ENCODE peak calls at places on chromosomes 11 and 22, in five cellular contexts. One of them, this sample, is unnamed.

GRCh38 chr11:128621491-128622136 is 34.3 kb upstream of the ETS1 start:
- DNase-seq in cardiac fibroblast: peak
- DNase-seq in activated naive CD4-positive, alpha-beta T cell treated with anti-CD3 and anti-CD28 coated beads, Interleukin-2, amount 50 U/mL, for 16 hours: no peak
- DNase-seq in CD8-positive, alpha-beta T cell: peak
- DNase-seq in IMR-90: peak
- DNase-seq in this sample: no peak

GRCh38 chr22:22959147-22959827 is 71.7 kb downstream of the IGLL5 start:
- DNase-seq in cardiac fibroblast: peak
- DNase-seq in activated naive CD4-positive, alpha-beta T cell treated with anti-CD3 and anti-CD28 coated beads, Interleukin-2, amount 50 U/mL, for 16 hours: peak
- DNase-seq in CD8-positive, alpha-beta T cell: peak
- DNase-seq in IMR-90: peak
- DNase-seq in this sample: peak

GRCh38 chr11:20020198-20020597 is 140.1 kb downstream of the DBX1 start:
- DNase-seq in cardiac fibroblast: no peak
- DNase-seq in activated naive CD4-positive, alpha-beta T cell treated with anti-CD3 and anti-CD28 coated beads, Interleukin-2, amount 50 U/mL, for 16 hours: no peak
- DNase-seq in CD8-positive, alpha-beta T cell: no peak
- DNase-seq in IMR-90: no peak
- DNase-seq in this sample: no peak

GRCh38 chr22:35154937-35155387 is 89.0 kb downstream of the ISX start:
- DNase-seq in cardiac fibroblast: peak
- DNase-seq in activated naive CD4-positive, alpha-beta T cell treated with anti-CD3 and anti-CD28 coated beads, Interleukin-2, amount 50 U/mL, for 16 hours: no peak
- DNase-seq in CD8-positive, alpha-beta T cell: no peak
- DNase-seq in IMR-90: peak
- DNase-seq in this sample: peak

GRCh38 chr22:19109198-19110063 is 12.8 kb downstream of the DGCR2 start:
- DNase-seq in cardiac fibroblast: peak
- DNase-seq in activated naive CD4-positive, alpha-beta T cell treated with anti-CD3 and anti-CD28 coated beads, Interleukin-2, amount 50 U/mL, for 16 hours: peak
- DNase-seq in CD8-positive, alpha-beta T cell: peak
- DNase-seq in IMR-90: peak
- DNase-seq in this sample: peak

GRCh38 chr11:68036717-68037239 is 2.0 kb upstream of the TCIRG1 start:
- DNase-seq in cardiac fibroblast: no peak
- DNase-seq in activated naive CD4-positive, alpha-beta T cell treated with anti-CD3 and anti-CD28 coated beads, Interleukin-2, amount 50 U/mL, for 16 hours: no peak
- DNase-seq in CD8-positive, alpha-beta T cell: no peak
- DNase-seq in IMR-90: no peak
- DNase-seq in this sample: no peak

GRCh38 chr11:28559497-28559896 is 451.3 kb downstream of the METTL15 start:
- DNase-seq in cardiac fibroblast: peak
- DNase-seq in activated naive CD4-positive, alpha-beta T cell treated with anti-CD3 and anti-CD28 coated beads, Interleukin-2, amount 50 U/mL, for 16 hours: no peak
- DNase-seq in CD8-positive, alpha-beta T cell: no peak
- DNase-seq in IMR-90: peak
- DNase-seq in this sample: peak

GRCh38 chr11:47912843-47913437 is 64.8 kb upstream of the NUP160 start:
- DNase-seq in cardiac fibroblast: peak
- DNase-seq in activated naive CD4-positive, alpha-beta T cell treated with anti-CD3 and anti-CD28 coated beads, Interleukin-2, amount 50 U/mL, for 16 hours: no peak
- DNase-seq in CD8-positive, alpha-beta T cell: no peak
- DNase-seq in IMR-90: no peak
- DNase-seq in this sample: no peak

GRCh38 chr11:132943737-132944556 is 588.4 kb downstream of the OPCML start:
- DNase-seq in cardiac fibroblast: peak
- DNase-seq in activated naive CD4-positive, alpha-beta T cell treated with anti-CD3 and anti-CD28 coated beads, Interleukin-2, amount 50 U/mL, for 16 hours: no peak
- DNase-seq in CD8-positive, alpha-beta T cell: no peak
- DNase-seq in IMR-90: no peak
- DNase-seq in this sample: peak

GRCh38 chr22:32475428-32476010 is 908 bp downstream of the FBXO7 start:
- DNase-seq in cardiac fibroblast: peak
- DNase-seq in activated naive CD4-positive, alpha-beta T cell treated with anti-CD3 and anti-CD28 coated beads, Interleukin-2, amount 50 U/mL, for 16 hours: peak
- DNase-seq in CD8-positive, alpha-beta T cell: peak
- DNase-seq in IMR-90: no peak
- DNase-seq in this sample: peak

GRCh38 chr22:30079952-30080533 is at the start of gene HORMAD2:
- DNase-seq in cardiac fibroblast: peak
- DNase-seq in activated naive CD4-positive, alpha-beta T cell treated with anti-CD3 and anti-CD28 coated beads, Interleukin-2, amount 50 U/mL, for 16 hours: no peak
- DNase-seq in CD8-positive, alpha-beta T cell: no peak
- DNase-seq in IMR-90: no peak
- DNase-seq in this sample: no peak

GRCh38 chr11:120054016-120054752 is 83.7 kb downstream of the TRIM29 start:
- DNase-seq in cardiac fibroblast: no peak
- DNase-seq in activated naive CD4-positive, alpha-beta T cell treated with anti-CD3 and anti-CD28 coated beads, Interleukin-2, amount 50 U/mL, for 16 hours: no peak
- DNase-seq in CD8-positive, alpha-beta T cell: no peak
- DNase-seq in IMR-90: no peak
- DNase-seq in this sample: no peak

GRCh38 chr11:1390603-1391164 is 950 bp downstream of the BRSK2 start:
- DNase-seq in cardiac fibroblast: no peak
- DNase-seq in activated naive CD4-positive, alpha-beta T cell treated with anti-CD3 and anti-CD28 coated beads, Interleukin-2, amount 50 U/mL, for 16 hours: no peak
- DNase-seq in CD8-positive, alpha-beta T cell: no peak
- DNase-seq in IMR-90: peak
- DNase-seq in this sample: no peak

GRCh38 chr22:46366801-46367706 is 31.5 kb downstream of the TRMU start:
- DNase-seq in cardiac fibroblast: no peak
- DNase-seq in activated naive CD4-positive, alpha-beta T cell treated with anti-CD3 and anti-CD28 coated beads, Interleukin-2, amount 50 U/mL, for 16 hours: no peak
- DNase-seq in CD8-positive, alpha-beta T cell: no peak
- DNase-seq in IMR-90: no peak
- DNase-seq in this sample: no peak

GRCh38 chr11:125901872-125902271 is 1.1 kb downstream of the PUS3 start:
- DNase-seq in cardiac fibroblast: no peak
- DNase-seq in activated naive CD4-positive, alpha-beta T cell treated with anti-CD3 and anti-CD28 coated beads, Interleukin-2, amount 50 U/mL, for 16 hours: no peak
- DNase-seq in CD8-positive, alpha-beta T cell: no peak
- DNase-seq in IMR-90: no peak
- DNase-seq in this sample: no peak

GRCh38 chr11:68257477-68258362 is 14.1 kb downstream of the C11orf24 start:
- DNase-seq in cardiac fibroblast: peak
- DNase-seq in activated naive CD4-positive, alpha-beta T cell treated with anti-CD3 and anti-CD28 coated beads, Interleukin-2, amount 50 U/mL, for 16 hours: peak
- DNase-seq in CD8-positive, alpha-beta T cell: peak
- DNase-seq in IMR-90: peak
- DNase-seq in this sample: peak

GRCh38 chr11:111999111-111999510 is 26.1 kb upstream of the DLAT start:
- DNase-seq in cardiac fibroblast: no peak
- DNase-seq in activated naive CD4-positive, alpha-beta T cell treated with anti-CD3 and anti-CD28 coated beads, Interleukin-2, amount 50 U/mL, for 16 hours: no peak
- DNase-seq in CD8-positive, alpha-beta T cell: no peak
- DNase-seq in IMR-90: no peak
- DNase-seq in this sample: peak

GRCh38 chr11:43358670-43359431 is at the start of gene TTC17:
- DNase-seq in cardiac fibroblast: peak
- DNase-seq in activated naive CD4-positive, alpha-beta T cell treated with anti-CD3 and anti-CD28 coated beads, Interleukin-2, amount 50 U/mL, for 16 hours: peak
- DNase-seq in CD8-positive, alpha-beta T cell: peak
- DNase-seq in IMR-90: peak
- DNase-seq in this sample: peak

GRCh38 chr22:39068033-39068785 is 8.9 kb upstream of the APOBEC3G start:
- DNase-seq in cardiac fibroblast: no peak
- DNase-seq in activated naive CD4-positive, alpha-beta T cell treated with anti-CD3 and anti-CD28 coated beads, Interleukin-2, amount 50 U/mL, for 16 hours: no peak
- DNase-seq in CD8-positive, alpha-beta T cell: no peak
- DNase-seq in IMR-90: no peak
- DNase-seq in this sample: no peak

GRCh38 chr11:131495417-131495816 is 125.0 kb downstream of the NTM start:
- DNase-seq in cardiac fibroblast: no peak
- DNase-seq in activated naive CD4-positive, alpha-beta T cell treated with anti-CD3 and anti-CD28 coated beads, Interleukin-2, amount 50 U/mL, for 16 hours: no peak
- DNase-seq in CD8-positive, alpha-beta T cell: no peak
- DNase-seq in IMR-90: no peak
- DNase-seq in this sample: no peak

GRCh38 chr11:60454212-60454611 is 1.4 kb upstream of the MS4A1 start:
- DNase-seq in cardiac fibroblast: no peak
- DNase-seq in activated naive CD4-positive, alpha-beta T cell treated with anti-CD3 and anti-CD28 coated beads, Interleukin-2, amount 50 U/mL, for 16 hours: no peak
- DNase-seq in CD8-positive, alpha-beta T cell: no peak
- DNase-seq in IMR-90: no peak
- DNase-seq in this sample: no peak

GRCh38 chr11:69821511-69822040 is 2.4 kb upstream of the FGF3 start:
- DNase-seq in cardiac fibroblast: no peak
- DNase-seq in activated naive CD4-positive, alpha-beta T cell treated with anti-CD3 and anti-CD28 coated beads, Interleukin-2, amount 50 U/mL, for 16 hours: no peak
- DNase-seq in CD8-positive, alpha-beta T cell: no peak
- DNase-seq in IMR-90: no peak
- DNase-seq in this sample: no peak

GRCh38 chr11:121687961-121688566 is 235.3 kb upstream of the SORL1-AS1 start:
- DNase-seq in cardiac fibroblast: peak
- DNase-seq in activated naive CD4-positive, alpha-beta T cell treated with anti-CD3 and anti-CD28 coated beads, Interleukin-2, amount 50 U/mL, for 16 hours: no peak
- DNase-seq in CD8-positive, alpha-beta T cell: no peak
- DNase-seq in IMR-90: peak
- DNase-seq in this sample: no peak

GRCh38 chr22:29626497-29627195 is 23.2 kb downstream of the NF2 start:
- DNase-seq in cardiac fibroblast: peak
- DNase-seq in activated naive CD4-positive, alpha-beta T cell treated with anti-CD3 and anti-CD28 coated beads, Interleukin-2, amount 50 U/mL, for 16 hours: no peak
- DNase-seq in CD8-positive, alpha-beta T cell: no peak
- DNase-seq in IMR-90: peak
- DNase-seq in this sample: no peak

GRCh38 chr11:17496406-17496805 is 19.8 kb upstream of the ABCC8 start:
- DNase-seq in cardiac fibroblast: peak
- DNase-seq in activated naive CD4-positive, alpha-beta T cell treated with anti-CD3 and anti-CD28 coated beads, Interleukin-2, amount 50 U/mL, for 16 hours: no peak
- DNase-seq in CD8-positive, alpha-beta T cell: no peak
- DNase-seq in IMR-90: no peak
- DNase-seq in this sample: no peak

GRCh38 chr11:8959546-8960166 is 4.6 kb downstream of the TMEM9B start:
- DNase-seq in cardiac fibroblast: peak
- DNase-seq in activated naive CD4-positive, alpha-beta T cell treated with anti-CD3 and anti-CD28 coated beads, Interleukin-2, amount 50 U/mL, for 16 hours: no peak
- DNase-seq in CD8-positive, alpha-beta T cell: no peak
- DNase-seq in IMR-90: peak
- DNase-seq in this sample: peak

GRCh38 chr11:70126494-70126893 is 48.4 kb downstream of the ANO1 start:
- DNase-seq in cardiac fibroblast: no peak
- DNase-seq in activated naive CD4-positive, alpha-beta T cell treated with anti-CD3 and anti-CD28 coated beads, Interleukin-2, amount 50 U/mL, for 16 hours: no peak
- DNase-seq in CD8-positive, alpha-beta T cell: no peak
- DNase-seq in IMR-90: no peak
- DNase-seq in this sample: no peak

GRCh38 chr11:82906236-82906635 is 4.7 kb downstream of the DDIAS start:
- DNase-seq in cardiac fibroblast: peak
- DNase-seq in activated naive CD4-positive, alpha-beta T cell treated with anti-CD3 and anti-CD28 coated beads, Interleukin-2, amount 50 U/mL, for 16 hours: no peak
- DNase-seq in CD8-positive, alpha-beta T cell: no peak
- DNase-seq in IMR-90: peak
- DNase-seq in this sample: peak

GRCh38 chr11:11931461-11932055 is 76.9 kb downstream of the DKK3 start:
- DNase-seq in cardiac fibroblast: peak
- DNase-seq in activated naive CD4-positive, alpha-beta T cell treated with anti-CD3 and anti-CD28 coated beads, Interleukin-2, amount 50 U/mL, for 16 hours: no peak
- DNase-seq in CD8-positive, alpha-beta T cell: no peak
- DNase-seq in IMR-90: peak
- DNase-seq in this sample: peak

GRCh38 chr22:40043086-40043485 is 48.3 kb downstream of the FAM83F start:
- DNase-seq in cardiac fibroblast: peak
- DNase-seq in activated naive CD4-positive, alpha-beta T cell treated with anti-CD3 and anti-CD28 coated beads, Interleukin-2, amount 50 U/mL, for 16 hours: no peak
- DNase-seq in CD8-positive, alpha-beta T cell: no peak
- DNase-seq in IMR-90: no peak
- DNase-seq in this sample: peak

GRCh38 chr22:48137640-48138039 is 1375.2 kb downstream of the TBC1D22A start:
- DNase-seq in cardiac fibroblast: no peak
- DNase-seq in activated naive CD4-positive, alpha-beta T cell treated with anti-CD3 and anti-CD28 coated beads, Interleukin-2, amount 50 U/mL, for 16 hours: no peak
- DNase-seq in CD8-positive, alpha-beta T cell: no peak
- DNase-seq in IMR-90: no peak
- DNase-seq in this sample: no peak

GRCh38 chr11:133070053-133070713 is 462.1 kb downstream of the OPCML start:
- DNase-seq in cardiac fibroblast: no peak
- DNase-seq in activated naive CD4-positive, alpha-beta T cell treated with anti-CD3 and anti-CD28 coated beads, Interleukin-2, amount 50 U/mL, for 16 hours: no peak
- DNase-seq in CD8-positive, alpha-beta T cell: no peak
- DNase-seq in IMR-90: no peak
- DNase-seq in this sample: no peak

GRCh38 chr11:66915046-66915832 is 42.9 kb downstream of the PC start:
- DNase-seq in cardiac fibroblast: no peak
- DNase-seq in activated naive CD4-positive, alpha-beta T cell treated with anti-CD3 and anti-CD28 coated beads, Interleukin-2, amount 50 U/mL, for 16 hours: no peak
- DNase-seq in CD8-positive, alpha-beta T cell: no peak
- DNase-seq in IMR-90: no peak
- DNase-seq in this sample: peak

GRCh38 chr11:123457187-123457770 is 27.2 kb downstream of the GRAMD1B start:
- DNase-seq in cardiac fibroblast: peak
- DNase-seq in activated naive CD4-positive, alpha-beta T cell treated with anti-CD3 and anti-CD28 coated beads, Interleukin-2, amount 50 U/mL, for 16 hours: no peak
- DNase-seq in CD8-positive, alpha-beta T cell: no peak
- DNase-seq in IMR-90: no peak
- DNase-seq in this sample: no peak

GRCh38 chr22:17266261-17266971 is 47.2 kb upstream of the ADA2 start:
- DNase-seq in cardiac fibroblast: no peak
- DNase-seq in activated naive CD4-positive, alpha-beta T cell treated with anti-CD3 and anti-CD28 coated beads, Interleukin-2, amount 50 U/mL, for 16 hours: no peak
- DNase-seq in CD8-positive, alpha-beta T cell: peak
- DNase-seq in IMR-90: no peak
- DNase-seq in this sample: peak